ENCODE peak calls at places on chromosome 11, in four cellular contexts. W is lower leg skin; A is effector memory CD8-positive, alpha-beta T cell; B is testis. I is an unnamed sample.

GRCh38 chr11:100681064-100681502 is 6.0 kb upstream of the ARHGAP42 start:
- DNase-seq in B (peak), A (no peak), W (peak), I (peak)

GRCh38 chr11:77091146-77091940 is 11.3 kb upstream of the OMP start:
- DNase-seq in W (peak), A (peak), B (peak), I (peak)

GRCh38 chr11:57491371-57492061 is 24.0 kb downstream of the SLC43A1 start:
- DNase-seq in B (peak), W (no peak), A (peak), I (peak)

GRCh38 chr11:45659818-45660160 is 5.6 kb downstream of the CHST1 start:
- DNase-seq in W (no peak), B (no peak), A (no peak), I (no peak)

GRCh38 chr11:64643258-64643881 is 52.4 kb downstream of the SLC22A12 start:
- DNase-seq in W (no peak), B (peak), A (no peak), I (no peak)

GRCh38 chr11:3101921-3102640 is 44.9 kb upstream of the CARS1 start:
- DNase-seq in A (no peak), W (peak), B (no peak), I (no peak)

GRCh38 chr11:120660024-120660565 is 148.5 kb downstream of the GRIK4 start:
- DNase-seq in A (no peak), B (peak), W (no peak), I (peak)

GRCh38 chr11:102974552-102975280 is 19.2 kb upstream of the MMP13 start:
- DNase-seq in W (no peak), B (no peak), A (no peak), I (no peak)

GRCh38 chr11:75499423-75500305 is 26.1 kb downstream of the GDPD5 start:
- DNase-seq in A (no peak), B (peak), W (peak), I (no peak)

GRCh38 chr11:36088234-36088975 is 144.5 kb downstream of the LDLRAD3 start:
- DNase-seq in A (no peak), B (no peak), W (no peak), I (no peak)

GRCh38 chr11:44388828-44389645 is 79.1 kb upstream of the ALX4 start:
- DNase-seq in A (no peak), B (no peak), W (peak), I (no peak)

GRCh38 chr11:41245184-41245583 is 214.3 kb downstream of the LRRC4C start:
- DNase-seq in W (peak), B (no peak), A (no peak), I (no peak)

GRCh38 chr11:71202966-71203365 is 49.4 kb downstream of the SHANK2 start:
- DNase-seq in A (no peak), B (no peak), W (no peak), I (no peak)

GRCh38 chr11:94132152-94132558 is 3.5 kb downstream of the PANX1 start:
- DNase-seq in B (no peak), A (no peak), W (no peak), I (no peak)

GRCh38 chr11:115939104-115939503 is 434.9 kb upstream of the CADM1 start:
- DNase-seq in W (no peak), B (no peak), A (no peak), I (no peak)

GRCh38 chr11:88246680-88247079 is 71.4 kb upstream of the RAB38 start:
- DNase-seq in B (peak), A (no peak), W (no peak), I (no peak)

GRCh38 chr11:103537904-103538502 is 428.8 kb downstream of the DYNC2H1 start:
- DNase-seq in B (no peak), A (no peak), W (no peak), I (no peak)

GRCh38 chr11:27998552-27998951 is 109.4 kb downstream of the KIF18A start:
- DNase-seq in A (no peak), B (no peak), W (no peak), I (no peak)